ENCODE peak calls at places on chromosomes 1 and 21, in seven cellular contexts. Q is pancreas, Z is left lung, V is fibroblast of pulmonary artery, C is PC-3, Y is fibroblast of mammary gland, X is mammary epithelial cell. R is an unnamed sample.

GRCh38 chr1:62782197-62782886 is 1.6 kb upstream of the ATG4C start:
- DNase-seq in C (peak), Z (no peak), Q (no peak), X (peak), V (peak), Y (peak), R (peak)

GRCh38 chr1:30321996-30322858 is 401.2 kb downstream of the MATN1 start:
- DNase-seq in Z (no peak), C (no peak), X (no peak), Y (no peak), Q (peak), V (no peak), R (no peak)

GRCh38 chr1:204151562-204152309 is at the start of gene ETNK2:
- DNase-seq in X (no peak), Y (peak), C (peak), Q (peak), V (peak), Z (peak), R (peak)

GRCh38 chr1:82755671-82756070 is 954.9 kb downstream of the ADGRL2 start:
- DNase-seq in Y (no peak), Q (no peak), V (no peak), X (no peak), C (no peak), Z (no peak), R (no peak)

GRCh38 chr1:23466423-23466989 is 17.5 kb downstream of the ASAP3 start:
- DNase-seq in C (no peak), X (no peak), Y (no peak), Q (no peak), V (no peak), Z (no peak), R (no peak)

GRCh38 chr1:98981917-98982513 is 22.6 kb downstream of the PLPPR5 start:
- DNase-seq in Z (no peak), Y (peak), V (peak), C (peak), Q (no peak), X (peak), R (peak)

GRCh38 chr1:31663622-31664452 is 19.2 kb upstream of the PEF1 start:
- DNase-seq in Q (peak), Z (no peak), V (peak), C (peak), Y (peak), X (no peak), R (peak)

GRCh38 chr1:51309291-51309690 is 21.1 kb downstream of the TTC39A start:
- DNase-seq in Y (no peak), Z (no peak), V (no peak), Q (no peak), C (no peak), X (no peak), R (no peak)

GRCh38 chr1:209516771-209517471 is 66.6 kb upstream of the CAMK1G start:
- DNase-seq in Q (no peak), Y (no peak), Z (no peak), X (no peak), V (no peak), C (no peak), R (no peak)

GRCh38 chr1:116179886-116180474 is 68.8 kb downstream of the MAB21L3 start:
- DNase-seq in C (no peak), Z (no peak), V (no peak), Y (no peak), X (no peak), Q (no peak), R (no peak)

GRCh38 chr21:40846057-40846456 is 901 bp downstream of the DSCAM start:
- DNase-seq in V (no peak), Y (no peak), Q (no peak), Z (no peak), C (peak), X (peak), R (no peak)

GRCh38 chr1:225426395-225427248 is 1.2 kb downstream of the LBR start:
- DNase-seq in Z (peak), Q (peak), C (peak), X (peak), Y (peak), V (peak), R (peak)

GRCh38 chr1:206937437-206937836 is 8.8 kb downstream of the PIGR start:
- DNase-seq in V (no peak), X (no peak), Q (no peak), Z (no peak), Y (no peak), C (no peak), R (no peak)

GRCh38 chr1:54221113-54221834 is 21.3 kb downstream of the MRPL37 start:
- DNase-seq in C (no peak), Z (no peak), X (no peak), Y (no peak), V (no peak), Q (no peak), R (no peak)

GRCh38 chr1:69373520-69373919 is 194.2 kb upstream of the LRRC7 start:
- DNase-seq in C (no peak), X (no peak), V (no peak), Y (no peak), Z (no peak), Q (no peak), R (no peak)

GRCh38 chr1:53851571-53852282 is 13.6 kb upstream of the NDC1 start:
- DNase-seq in Z (no peak), C (no peak), Y (no peak), Q (no peak), X (no peak), V (no peak), R (no peak)

GRCh38 chr1:31064685-31065309 is 720 bp downstream of the PUM1 start:
- DNase-seq in V (peak), C (peak), X (no peak), Z (no peak), Q (no peak), Y (peak), R (no peak)

GRCh38 chr1:152761609-152762213 is 3.9 kb downstream of the KPRP start:
- DNase-seq in Q (no peak), Z (no peak), X (peak), Y (peak), C (no peak), V (no peak), R (no peak)

GRCh38 chr21:42513985-42514882 is 582 bp downstream of the SLC37A1 start:
- DNase-seq in X (peak), Q (peak), Y (no peak), C (peak), V (no peak), Z (peak), R (no peak)

GRCh38 chr1:73673980-73674379 is 524.0 kb downstream of the LRRIQ3 start:
- DNase-seq in Q (no peak), Z (no peak), V (no peak), X (peak), Y (no peak), C (no peak), R (no peak)

GRCh38 chr1:236545621-236546169 is 21.9 kb downstream of the LGALS8 start:
- DNase-seq in C (no peak), Q (no peak), V (no peak), X (no peak), Z (no peak), Y (no peak), R (no peak)

GRCh38 chr1:53896673-53897229 is 2.8 kb downstream of the DIO1 start:
- DNase-seq in Z (no peak), C (peak), V (peak), Q (no peak), X (peak), Y (peak), R (peak)

GRCh38 chr1:219885680-219886079 is 42.7 kb downstream of the SLC30A10 start:
- DNase-seq in V (no peak), C (no peak), Z (no peak), Q (no peak), Y (no peak), X (no peak), R (no peak)

GRCh38 chr21:43611598-43612369 is 47.5 kb downstream of the HSF2BP start:
- DNase-seq in V (peak), C (peak), Z (peak), X (peak), Y (peak), Q (peak), R (peak)

GRCh38 chr1:77783141-77783540 is 3.7 kb downstream of the MIGA1 start:
- DNase-seq in Z (no peak), Y (no peak), Q (no peak), V (no peak), X (no peak), C (peak), R (no peak)

GRCh38 chr1:111571987-111572386 is 47.6 kb upstream of the RAP1A start:
- DNase-seq in Q (peak), Y (peak), C (no peak), Z (no peak), X (no peak), V (peak), R (peak)

GRCh38 chr1:51518033-51518729 is 885 bp downstream of the EPS15 start:
- DNase-seq in Y (peak), V (peak), X (peak), Q (peak), Z (peak), C (peak), R (peak)

GRCh38 chr1:55060133-55060999 is 21.0 kb downstream of the PCSK9 start:
- DNase-seq in X (no peak), V (no peak), Z (no peak), C (no peak), Y (peak), Q (no peak), R (no peak)

GRCh38 chr1:180670681-180671080 is 38.9 kb downstream of the XPR1 start:
- DNase-seq in Z (no peak), Y (no peak), V (no peak), X (no peak), Q (no peak), C (no peak), R (no peak)

GRCh38 chr1:43885311-43885801 is 48.2 kb upstream of the ARTN start:
- DNase-seq in C (no peak), Z (no peak), X (no peak), Y (no peak), Q (no peak), V (no peak), R (no peak)

GRCh38 chr1:215529571-215529970 is 37.5 kb upstream of the KCTD3 start:
- DNase-seq in Z (no peak), C (no peak), Y (no peak), V (no peak), Q (no peak), X (no peak), R (no peak)

GRCh38 chr1:2214541-2215241 is 13.4 kb upstream of the SKI start:
- DNase-seq in Z (peak), Y (no peak), V (no peak), C (no peak), Q (peak), X (no peak), R (no peak)

GRCh38 chr1:51853360-51853759 is 25.2 kb downstream of the NRDC start:
- DNase-seq in V (no peak), X (no peak), Z (no peak), C (no peak), Q (no peak), Y (no peak), R (no peak)

GRCh38 chr1:5637171-5637570 is 355.1 kb downstream of the NPHP4 start:
- DNase-seq in V (no peak), Q (peak), Y (peak), C (peak), Z (no peak), X (no peak), R (no peak)
- TF ChIP-seq CTCF in V (no peak), Q (peak), Y (peak), C (peak), Z (no peak), X (peak), R (no peak)

GRCh38 chr1:84148758-84149157 is 4.7 kb downstream of the PRKACB start:
- DNase-seq in X (no peak), V (no peak), Y (no peak), Z (no peak), C (no peak), Q (no peak), R (no peak)

GRCh38 chr1:84143796-84144565 is at the start of gene PRKACB:
- DNase-seq in Z (no peak), X (peak), Q (no peak), C (peak), Y (peak), V (peak), R (peak)

GRCh38 chr1:84145051-84145450 is 980 bp downstream of the PRKACB start:
- DNase-seq in Q (no peak), X (peak), Y (no peak), Z (no peak), C (peak), V (no peak), R (no peak)

GRCh38 chr1:84141177-84142003 is 2.7 kb upstream of the PRKACB start:
- DNase-seq in X (no peak), C (peak), Q (no peak), Y (peak), V (peak), Z (no peak), R (no peak)

DNA sequence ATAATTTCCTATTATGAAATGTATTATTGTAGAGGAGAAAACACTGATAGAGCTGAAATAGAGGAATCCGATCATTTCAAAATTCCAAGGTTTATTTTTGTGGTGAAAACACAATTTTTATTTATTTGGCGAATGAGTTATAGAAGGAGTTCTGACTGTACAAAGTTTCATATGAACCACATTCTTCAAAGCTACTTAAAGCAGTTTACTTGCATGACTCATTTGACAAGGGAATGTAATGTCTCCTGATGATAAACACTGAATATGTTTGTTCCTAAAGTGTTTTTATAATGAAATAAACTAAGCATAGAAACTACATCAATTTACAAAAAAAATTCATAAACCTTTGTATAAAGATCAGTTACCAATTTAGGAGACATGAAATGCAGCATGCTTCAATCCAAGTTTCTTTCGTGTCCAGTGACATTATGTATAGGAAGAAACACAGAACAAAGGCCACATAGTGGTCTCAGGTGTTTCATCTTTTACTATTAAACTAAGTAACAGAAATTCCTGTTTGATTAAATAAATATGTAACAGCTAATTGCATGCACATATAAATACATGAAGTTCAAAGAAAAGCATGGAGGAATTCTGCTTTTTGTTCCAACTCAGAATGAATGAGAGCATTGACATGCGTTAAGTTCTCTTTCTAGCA is 2.4 kb downstream of the PRKACB start:
- DNase-seq in V (peak), Z (no peak), X (peak), Q (no peak), C (peak), Y (peak), R (peak)
- H3K4me3 ChIP-seq in V (no peak), Z (no peak), X (no peak), Q (no peak), C (peak), Y (no peak), R (no peak)

GRCh38 chr1:110538082-110538481 is 19.1 kb upstream of the KCNA10 start:
- DNase-seq in Q (no peak), Z (no peak), Y (no peak), C (no peak), V (no peak), X (no peak), R (no peak)

GRCh38 chr1:110538921-110539320 is 19.9 kb upstream of the KCNA10 start:
- DNase-seq in C (peak), Z (no peak), Q (no peak), Y (no peak), V (no peak), X (no peak), R (no peak)

GRCh38 chr1:110535985-110536384 is 17.0 kb upstream of the KCNA10 start:
- DNase-seq in Z (no peak), C (no peak), Y (no peak), Q (no peak), V (no peak), X (no peak), R (peak)

GRCh38 chr1:110529011-110529410 is 10.0 kb upstream of the KCNA10 start:
- DNase-seq in Z (no peak), Q (no peak), X (no peak), V (no peak), C (no peak), Y (no peak), R (no peak)

DNA sequence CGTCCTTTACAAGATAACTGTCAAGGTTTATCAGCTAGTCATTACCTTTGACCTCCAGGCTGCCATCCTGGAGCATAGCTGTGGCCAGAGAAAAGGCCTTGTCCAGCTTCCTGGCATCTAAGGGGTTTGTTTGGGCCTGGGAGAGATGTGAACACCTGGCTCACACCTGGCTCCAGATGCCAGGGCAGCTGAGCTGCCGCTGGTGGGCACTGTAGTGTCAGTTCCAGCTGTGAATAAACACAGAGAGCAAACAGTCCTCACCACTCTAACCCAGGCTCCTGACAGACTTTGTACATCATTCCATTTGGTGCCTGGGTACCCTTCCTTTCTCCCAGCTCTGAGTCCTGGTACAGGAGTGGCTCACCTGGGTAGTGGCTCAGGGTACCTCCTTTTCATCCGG is 14.3 kb upstream of the KCNA10 start:
- DNase-seq in C (no peak), Q (no peak), Y (no peak), V (no peak), Z (no peak), X (no peak), R (no peak)
- TF ChIP-seq CTCF in C (no peak), Q (no peak), Y (no peak), V (no peak), Z (no peak), X (no peak), R (no peak)

DNA sequence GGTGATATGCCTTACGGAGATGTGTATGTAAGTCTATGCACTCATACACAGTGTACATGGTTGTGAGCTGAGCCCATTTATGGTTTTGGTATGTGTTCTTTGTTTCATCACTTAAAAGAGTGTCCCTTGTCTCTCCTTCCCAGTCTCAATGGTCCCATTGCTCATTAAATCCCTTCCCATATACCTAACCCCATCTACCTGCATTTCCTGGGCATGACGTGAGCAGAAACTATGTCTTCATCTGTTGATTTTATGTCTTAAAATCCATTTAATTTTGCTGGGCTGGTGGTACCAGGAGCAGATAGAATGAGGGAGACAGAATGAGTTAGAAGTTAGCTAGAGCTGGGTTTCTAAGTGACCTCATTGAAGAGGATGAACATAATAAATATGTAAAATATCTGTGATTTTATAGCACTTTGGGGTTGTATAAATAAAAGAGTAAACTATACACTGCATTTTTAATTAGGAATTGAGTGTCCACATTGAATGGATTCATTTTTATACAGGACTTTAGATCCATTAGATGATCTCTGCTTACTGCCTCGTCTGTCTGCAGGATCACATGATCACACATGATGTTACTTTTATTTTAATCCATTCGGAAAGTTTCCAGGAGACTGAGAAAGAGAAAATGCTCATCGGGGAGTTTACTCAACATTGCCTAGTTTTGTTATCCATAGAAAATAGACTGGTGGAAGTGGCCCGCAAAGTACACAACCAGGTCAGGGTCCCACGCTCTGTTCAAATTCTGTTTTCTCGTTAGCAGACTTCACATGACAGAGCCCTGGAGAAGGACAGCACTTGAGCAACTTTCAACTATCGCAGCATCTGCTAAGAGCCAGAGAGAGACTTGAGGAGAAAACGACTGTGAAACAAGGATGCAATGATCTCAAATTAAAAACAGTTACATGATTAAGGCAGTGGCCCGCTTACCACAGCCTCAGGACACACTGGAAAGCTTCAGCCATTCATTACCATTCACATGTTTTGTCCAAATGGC is 44.5 kb downstream of the ADAMTS1 start:
- DNase-seq in Z (no peak), Y (peak), X (no peak), C (no peak), Q (no peak), V (peak), R (peak)
- H3K4me3 ChIP-seq in Z (no peak), Y (no peak), X (no peak), C (no peak), Q (no peak), V (no peak), R (no peak)

GRCh38 chr1:213015099-213016050 is at the start of gene ANGEL2:
- DNase-seq in Q (peak), V (peak), C (peak), Y (peak), X (peak), Z (peak), R (peak)

GRCh38 chr1:213017447-213018273 is 2.0 kb upstream of the ANGEL2 start:
- DNase-seq in X (no peak), Y (no peak), C (peak), Z (no peak), Q (no peak), V (no peak), R (peak)

GRCh38 chr1:213020016-213020415 is 4.3 kb upstream of the ANGEL2 start:
- DNase-seq in Q (no peak), C (no peak), Y (no peak), V (no peak), X (no peak), Z (no peak), R (no peak)

GRCh38 chr1:213014642-213015041 is 1.0 kb downstream of the ANGEL2 start:
- DNase-seq in Y (peak), Z (no peak), V (peak), Q (no peak), C (no peak), X (peak), R (peak)

DNA sequence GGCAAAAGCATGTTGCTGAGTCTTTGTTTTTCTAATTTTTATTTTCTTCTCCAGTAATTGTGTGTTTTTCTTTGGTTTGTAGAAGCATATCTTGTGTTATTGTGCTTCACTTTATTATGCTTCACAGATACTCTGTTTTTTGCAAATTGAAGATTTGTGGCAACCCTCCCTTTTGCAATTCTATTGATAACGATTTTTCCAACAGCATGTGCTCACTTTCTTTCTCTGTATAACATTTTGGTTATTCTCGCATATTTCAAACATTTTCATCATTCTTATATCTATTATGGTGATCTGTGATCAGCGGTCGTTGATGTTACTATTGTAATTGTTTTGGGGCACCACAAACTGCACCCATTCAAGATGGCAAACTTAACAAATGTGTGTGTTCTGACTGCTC is 3.8 kb upstream of the ANGEL2 start:
- DNase-seq in V (no peak), Z (no peak), Y (no peak), Q (no peak), X (no peak), C (no peak), R (no peak)
- TF ChIP-seq CTCF in V (no peak), Z (no peak), Y (no peak), Q (no peak), X (no peak), C (no peak), R (no peak)

GRCh38 chr21:46461909-46462308 is 3.2 kb downstream of the DIP2A start:
- DNase-seq in Y (no peak), X (no peak), Q (peak), C (no peak), Z (no peak), V (no peak), R (no peak)
- H3K4me3 ChIP-seq in Y (no peak), X (no peak), Q (no peak), C (no peak), Z (no peak), V (no peak), R (no peak)